ENCODE peak calls at places on chromosomes 5 and 9, in nine cellular contexts. One of them, this sample, is unnamed. For H3K36me3 and H3K4me1, the result is how much of the 10 kb centered on the place peaks cover.

GRCh38 chr9:95834281-95834907 is 41.1 kb upstream of the ERCC6L2 start:
- DNase-seq in MM.1S: no peak
- DNase-seq in neuronal stem cell: no peak
- DNase-seq in SK-N-SH: no peak
- DNase-seq in aorta: no peak
- DNase-seq in naive thymus-derived CD4-positive, alpha-beta T cell: no peak
- DNase-seq in stomach: no peak
- DNase-seq in hepatocyte: peak
- DNase-seq in CD8-positive, alpha-beta T cell: no peak
- DNase-seq in this sample: no peak

GRCh38 chr5:153744751-153745150 is 254.3 kb downstream of the GRIA1 start:
- DNase-seq in naive thymus-derived CD4-positive, alpha-beta T cell: no peak
- DNase-seq in neuronal stem cell: no peak
- DNase-seq in SK-N-SH: no peak
- DNase-seq in aorta: no peak
- DNase-seq in hepatocyte: no peak
- DNase-seq in CD8-positive, alpha-beta T cell: no peak
- DNase-seq in MM.1S: no peak
- DNase-seq in stomach: no peak
- DNase-seq in this sample: no peak

GRCh38 chr5:96426831-96427230 is 6.2 kb downstream of the PCSK1 start:
- DNase-seq in aorta: no peak
- DNase-seq in neuronal stem cell: no peak
- DNase-seq in stomach: no peak
- DNase-seq in hepatocyte: no peak
- DNase-seq in SK-N-SH: no peak
- DNase-seq in MM.1S: no peak
- DNase-seq in CD8-positive, alpha-beta T cell: no peak
- DNase-seq in naive thymus-derived CD4-positive, alpha-beta T cell: no peak
- DNase-seq in this sample: no peak

GRCh38 chr5:40030661-40031060 is 605.9 kb upstream of the DAB2 start:
- DNase-seq in MM.1S: no peak
- DNase-seq in CD8-positive, alpha-beta T cell: no peak
- DNase-seq in aorta: no peak
- DNase-seq in neuronal stem cell: no peak
- DNase-seq in SK-N-SH: no peak
- DNase-seq in hepatocyte: no peak
- DNase-seq in stomach: no peak
- DNase-seq in naive thymus-derived CD4-positive, alpha-beta T cell: no peak
- DNase-seq in this sample: no peak

GRCh38 chr5:108380531-108381021 is 1.3 kb downstream of the FBXL17 start:
- DNase-seq in stomach: peak
- DNase-seq in aorta: peak
- DNase-seq in SK-N-SH: peak
- DNase-seq in CD8-positive, alpha-beta T cell: peak
- DNase-seq in neuronal stem cell: peak
- DNase-seq in naive thymus-derived CD4-positive, alpha-beta T cell: peak
- DNase-seq in hepatocyte: peak
- DNase-seq in MM.1S: peak
- DNase-seq in this sample: no peak

GRCh38 chr9:129197978-129198736 is 20.1 kb upstream of the IER5L start:
- DNase-seq in CD8-positive, alpha-beta T cell: no peak
- DNase-seq in stomach: no peak
- DNase-seq in MM.1S: no peak
- DNase-seq in aorta: peak
- DNase-seq in SK-N-SH: no peak
- DNase-seq in naive thymus-derived CD4-positive, alpha-beta T cell: no peak
- DNase-seq in hepatocyte: peak
- DNase-seq in neuronal stem cell: no peak
- DNase-seq in this sample: no peak

GRCh38 chr5:102971693-102972293 is 148.1 kb downstream of the GIN1 start:
- DNase-seq in SK-N-SH: no peak
- DNase-seq in hepatocyte: peak
- DNase-seq in stomach: no peak
- DNase-seq in CD8-positive, alpha-beta T cell: no peak
- DNase-seq in neuronal stem cell: no peak
- DNase-seq in MM.1S: peak
- DNase-seq in naive thymus-derived CD4-positive, alpha-beta T cell: no peak
- DNase-seq in aorta: no peak
- DNase-seq in this sample: no peak

GRCh38 chr5:128154943-128155342 is 71.4 kb downstream of the SLC12A2 start:
- DNase-seq in naive thymus-derived CD4-positive, alpha-beta T cell: no peak
- DNase-seq in stomach: no peak
- DNase-seq in SK-N-SH: peak
- DNase-seq in neuronal stem cell: no peak
- DNase-seq in aorta: no peak
- DNase-seq in MM.1S: no peak
- DNase-seq in CD8-positive, alpha-beta T cell: no peak
- DNase-seq in hepatocyte: no peak
- DNase-seq in this sample: no peak

GRCh38 chr9:131609116-131609830 is 64.0 kb downstream of the PRRT1B start:
- DNase-seq in stomach: peak
- DNase-seq in SK-N-SH: no peak
- DNase-seq in aorta: no peak
- DNase-seq in neuronal stem cell: no peak
- DNase-seq in MM.1S: no peak
- DNase-seq in CD8-positive, alpha-beta T cell: no peak
- DNase-seq in hepatocyte: peak
- DNase-seq in naive thymus-derived CD4-positive, alpha-beta T cell: no peak
- DNase-seq in this sample: no peak

GRCh38 chr9:78280982-78281668 is 15.8 kb upstream of the PSAT1 start:
- DNase-seq in hepatocyte: peak
- DNase-seq in SK-N-SH: peak
- DNase-seq in aorta: no peak
- DNase-seq in MM.1S: no peak
- DNase-seq in CD8-positive, alpha-beta T cell: no peak
- DNase-seq in neuronal stem cell: no peak
- DNase-seq in stomach: peak
- DNase-seq in naive thymus-derived CD4-positive, alpha-beta T cell: no peak
- DNase-seq in this sample: no peak

GRCh38 chr5:135578305-135578684 is 496 bp downstream of the CXCL14 start:
- DNase-seq in naive thymus-derived CD4-positive, alpha-beta T cell: no peak
- DNase-seq in MM.1S: no peak
- DNase-seq in neuronal stem cell: no peak
- DNase-seq in CD8-positive, alpha-beta T cell: no peak
- DNase-seq in hepatocyte: no peak
- DNase-seq in stomach: no peak
- DNase-seq in SK-N-SH: no peak
- DNase-seq in aorta: no peak
- DNase-seq in this sample: no peak

GRCh38 chr9:93467062-93467416 is 13.7 kb upstream of the FAM120AOS start:
- DNase-seq in CD8-positive, alpha-beta T cell: no peak
- DNase-seq in aorta: no peak
- DNase-seq in MM.1S: no peak
- DNase-seq in neuronal stem cell: no peak
- DNase-seq in SK-N-SH: no peak
- DNase-seq in hepatocyte: no peak
- DNase-seq in stomach: no peak
- DNase-seq in naive thymus-derived CD4-positive, alpha-beta T cell: no peak
- DNase-seq in this sample: no peak

GRCh38 chr9:78601957-78602565 is 305.1 kb downstream of the PSAT1 start:
- DNase-seq in aorta: no peak
- DNase-seq in CD8-positive, alpha-beta T cell: no peak
- DNase-seq in stomach: no peak
- DNase-seq in naive thymus-derived CD4-positive, alpha-beta T cell: no peak
- DNase-seq in hepatocyte: peak
- DNase-seq in neuronal stem cell: peak
- DNase-seq in MM.1S: peak
- DNase-seq in SK-N-SH: peak
- DNase-seq in this sample: no peak

GRCh38 chr5:177478711-177479646 is 5.5 kb upstream of the DBN1 start:
- DNase-seq in MM.1S: no peak
- DNase-seq in neuronal stem cell: no peak
- DNase-seq in CD8-positive, alpha-beta T cell: no peak
- DNase-seq in hepatocyte: peak
- DNase-seq in aorta: peak
- DNase-seq in stomach: peak
- DNase-seq in SK-N-SH: peak
- DNase-seq in naive thymus-derived CD4-positive, alpha-beta T cell: no peak
- DNase-seq in this sample: no peak

GRCh38 chr5:2179861-2180260 is 297.1 kb upstream of the IRX4 start:
- DNase-seq in CD8-positive, alpha-beta T cell: no peak
- DNase-seq in aorta: peak
- DNase-seq in neuronal stem cell: no peak
- DNase-seq in SK-N-SH: no peak
- DNase-seq in stomach: no peak
- DNase-seq in hepatocyte: no peak
- DNase-seq in naive thymus-derived CD4-positive, alpha-beta T cell: no peak
- DNase-seq in MM.1S: no peak
- DNase-seq in this sample: no peak

GRCh38 chr5:2180456-2180855 is 297.7 kb upstream of the IRX4 start:
- DNase-seq in SK-N-SH: no peak
- DNase-seq in MM.1S: no peak
- DNase-seq in naive thymus-derived CD4-positive, alpha-beta T cell: no peak
- DNase-seq in stomach: no peak
- DNase-seq in neuronal stem cell: no peak
- DNase-seq in aorta: peak
- DNase-seq in CD8-positive, alpha-beta T cell: no peak
- DNase-seq in hepatocyte: no peak
- DNase-seq in this sample: no peak

GRCh38 chr5:2178071-2178477 is 295.3 kb upstream of the IRX4 start:
- DNase-seq in aorta: peak
- DNase-seq in MM.1S: no peak
- DNase-seq in CD8-positive, alpha-beta T cell: no peak
- DNase-seq in stomach: no peak
- DNase-seq in naive thymus-derived CD4-positive, alpha-beta T cell: no peak
- DNase-seq in SK-N-SH: no peak
- DNase-seq in neuronal stem cell: no peak
- DNase-seq in hepatocyte: no peak
- DNase-seq in this sample: no peak

GRCh38 chr5:2177244-2177643 is 294.5 kb upstream of the IRX4 start:
- DNase-seq in naive thymus-derived CD4-positive, alpha-beta T cell: no peak
- DNase-seq in MM.1S: no peak
- DNase-seq in aorta: peak
- DNase-seq in CD8-positive, alpha-beta T cell: no peak
- DNase-seq in stomach: no peak
- DNase-seq in neuronal stem cell: no peak
- DNase-seq in SK-N-SH: no peak
- DNase-seq in hepatocyte: no peak
- DNase-seq in this sample: no peak

GRCh38 chr5:2178528-2178927 is 295.8 kb upstream of the IRX4 start:
- DNase-seq in MM.1S: no peak
- DNase-seq in SK-N-SH: no peak
- DNase-seq in naive thymus-derived CD4-positive, alpha-beta T cell: no peak
- DNase-seq in CD8-positive, alpha-beta T cell: no peak
- DNase-seq in stomach: no peak
- DNase-seq in aorta: peak
- DNase-seq in hepatocyte: no peak
- DNase-seq in neuronal stem cell: no peak
- DNase-seq in this sample: no peak
- H3K36me3 ChIP-seq in MM.1S: under half
- H3K36me3 ChIP-seq in SK-N-SH: under half
- H3K36me3 ChIP-seq in naive thymus-derived CD4-positive, alpha-beta T cell: under half
- H3K36me3 ChIP-seq in CD8-positive, alpha-beta T cell: under half
- H3K36me3 ChIP-seq in stomach: under half
- H3K36me3 ChIP-seq in aorta: under half
- H3K36me3 ChIP-seq in hepatocyte: under half
- H3K36me3 ChIP-seq in neuronal stem cell: under half
- H3K36me3 ChIP-seq in this sample: under half

DNA sequence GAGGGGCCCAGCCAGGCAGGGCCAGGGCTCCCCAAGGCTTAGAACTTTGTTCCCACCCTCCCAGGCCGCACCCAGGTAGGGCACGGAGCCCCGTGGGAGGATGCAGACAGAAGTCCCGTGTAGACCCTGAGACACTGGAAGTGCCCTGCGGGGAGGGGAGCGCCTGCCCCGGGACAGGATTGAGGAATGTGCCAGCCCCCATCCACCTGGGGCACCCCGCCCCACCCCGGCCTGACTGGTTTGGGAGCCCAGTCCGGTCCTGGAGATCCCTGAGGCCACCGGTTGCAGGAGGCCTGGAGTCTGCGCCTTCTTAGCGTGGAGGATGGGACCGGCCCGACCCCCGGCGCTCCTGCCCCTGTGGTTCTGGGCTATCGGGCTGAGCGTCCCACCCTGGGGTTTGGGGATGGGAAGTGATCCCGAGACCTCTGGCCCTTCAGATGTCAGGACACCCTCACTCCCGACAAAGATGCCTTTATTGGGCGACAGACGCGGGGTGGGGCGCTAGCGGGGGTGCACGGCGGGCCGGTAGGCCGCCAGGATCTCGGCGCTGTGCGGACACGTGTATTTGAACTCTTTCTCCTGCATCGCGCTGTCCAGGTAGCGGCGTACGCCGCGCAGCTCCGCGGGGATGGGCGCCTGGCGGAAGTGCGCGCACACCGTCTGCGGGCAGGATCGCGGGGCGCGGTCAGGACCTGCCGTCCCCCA is 2.0 kb downstream of the CLIC3 start:
- DNase-seq in stomach: no peak
- DNase-seq in CD8-positive, alpha-beta T cell: no peak
- DNase-seq in naive thymus-derived CD4-positive, alpha-beta T cell: no peak
- DNase-seq in aorta: no peak
- DNase-seq in SK-N-SH: no peak
- DNase-seq in MM.1S: no peak
- DNase-seq in hepatocyte: no peak
- DNase-seq in neuronal stem cell: no peak
- DNase-seq in this sample: no peak
- H3K4me1 ChIP-seq in stomach: under half
- H3K4me1 ChIP-seq in CD8-positive, alpha-beta T cell: under half
- H3K4me1 ChIP-seq in naive thymus-derived CD4-positive, alpha-beta T cell: under half
- H3K4me1 ChIP-seq in aorta: under half
- H3K4me1 ChIP-seq in SK-N-SH: under half
- H3K4me1 ChIP-seq in MM.1S: under half
- H3K4me1 ChIP-seq in hepatocyte: under half
- H3K4me1 ChIP-seq in neuronal stem cell: under half
- H3K4me1 ChIP-seq in this sample: half or more

DNA sequence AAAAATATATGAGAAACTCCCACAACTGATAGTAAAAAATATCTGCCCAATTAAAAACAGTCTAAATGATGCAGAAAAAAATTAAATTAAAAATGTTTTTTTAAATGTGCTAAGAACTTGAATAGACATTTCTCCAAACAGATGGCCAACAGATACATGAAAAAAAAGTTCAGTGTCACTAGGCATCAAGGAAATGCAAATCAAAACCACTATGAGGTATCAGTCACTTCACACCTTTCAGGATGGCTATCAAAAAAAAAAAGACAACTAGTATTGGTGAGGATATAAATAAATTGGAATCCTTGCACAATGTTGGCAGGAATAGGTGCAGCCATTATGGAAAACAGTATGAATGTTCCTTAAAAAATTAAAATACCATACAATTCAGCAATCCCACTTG is 16.6 kb downstream of the ZNF131 start:
- DNase-seq in aorta: no peak
- DNase-seq in neuronal stem cell: no peak
- DNase-seq in SK-N-SH: no peak
- DNase-seq in naive thymus-derived CD4-positive, alpha-beta T cell: no peak
- DNase-seq in CD8-positive, alpha-beta T cell: no peak
- DNase-seq in hepatocyte: no peak
- DNase-seq in MM.1S: peak
- DNase-seq in stomach: no peak
- DNase-seq in this sample: no peak
- H3K36me3 ChIP-seq in aorta: under half
- H3K36me3 ChIP-seq in neuronal stem cell: under half
- H3K36me3 ChIP-seq in SK-N-SH: under half
- H3K36me3 ChIP-seq in naive thymus-derived CD4-positive, alpha-beta T cell: under half
- H3K36me3 ChIP-seq in CD8-positive, alpha-beta T cell: under half
- H3K36me3 ChIP-seq in hepatocyte: under half
- H3K36me3 ChIP-seq in MM.1S: under half
- H3K36me3 ChIP-seq in stomach: half or more
- H3K36me3 ChIP-seq in this sample: under half

DNA sequence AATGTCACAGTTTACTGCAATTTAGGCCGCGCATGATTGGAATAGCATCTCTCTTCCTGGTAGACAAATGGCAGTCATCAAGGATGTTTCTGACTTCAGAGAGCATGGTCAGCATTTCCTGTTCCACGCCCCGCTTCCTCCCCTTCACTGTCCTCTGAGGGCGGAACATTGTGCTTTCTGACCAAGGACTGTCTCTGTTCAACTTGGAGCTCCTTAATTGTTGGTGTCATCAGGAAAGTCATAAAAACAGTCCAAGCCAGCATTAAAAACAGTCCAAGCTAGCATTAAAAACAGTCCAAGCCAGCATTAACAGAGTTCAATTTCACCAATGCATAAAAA is 301.3 kb upstream of the IRX4 start:
- DNase-seq in hepatocyte: no peak
- DNase-seq in neuronal stem cell: no peak
- DNase-seq in CD8-positive, alpha-beta T cell: no peak
- DNase-seq in MM.1S: no peak
- DNase-seq in aorta: no peak
- DNase-seq in naive thymus-derived CD4-positive, alpha-beta T cell: no peak
- DNase-seq in SK-N-SH: no peak
- DNase-seq in stomach: no peak
- DNase-seq in this sample: no peak
- H3K4me1 ChIP-seq in hepatocyte: under half
- H3K4me1 ChIP-seq in neuronal stem cell: under half
- H3K4me1 ChIP-seq in CD8-positive, alpha-beta T cell: under half
- H3K4me1 ChIP-seq in MM.1S: under half
- H3K4me1 ChIP-seq in aorta: under half
- H3K4me1 ChIP-seq in naive thymus-derived CD4-positive, alpha-beta T cell: under half
- H3K4me1 ChIP-seq in SK-N-SH: under half
- H3K4me1 ChIP-seq in stomach: under half
- H3K4me1 ChIP-seq in this sample: under half

This sample was measured in vagina.